ENCODE peak calls at places on chromosome 17, in nine cellular contexts. One of them, this sample, is unnamed.

GRCh38 chr17:1972429-1973160 is 52.5 kb downstream of the RTN4RL1 start:
- DNase-seq in GM23338: no peak
- DNase-seq in mammary epithelial cell: no peak
- DNase-seq in HepG2: no peak
- DNase-seq in fibroblast of lung: no peak
- DNase-seq in HCT116: no peak
- DNase-seq in K562: no peak
- DNase-seq in astrocyte: no peak
- DNase-seq in PC-3: no peak
- DNase-seq in this sample: no peak

GRCh38 chr17:8163978-8164814 is 1.4 kb upstream of the VAMP2 start:
- DNase-seq in GM23338: peak
- DNase-seq in mammary epithelial cell: no peak
- DNase-seq in HepG2: no peak
- DNase-seq in fibroblast of lung: peak
- DNase-seq in HCT116: no peak
- DNase-seq in K562: peak
- DNase-seq in astrocyte: peak
- DNase-seq in PC-3: no peak
- DNase-seq in this sample: peak

GRCh38 chr17:42422412-42422957 is 571 bp downstream of the CAVIN1 start:
- DNase-seq in GM23338: peak
- DNase-seq in mammary epithelial cell: peak
- DNase-seq in HepG2: no peak
- DNase-seq in fibroblast of lung: peak
- DNase-seq in HCT116: no peak
- DNase-seq in K562: peak
- DNase-seq in astrocyte: no peak
- DNase-seq in PC-3: no peak
- DNase-seq in this sample: peak

GRCh38 chr17:77098884-77099545 is 41.8 kb upstream of the SEC14L1 start:
- DNase-seq in GM23338: no peak
- DNase-seq in mammary epithelial cell: peak
- DNase-seq in HepG2: peak
- DNase-seq in fibroblast of lung: peak
- DNase-seq in HCT116: no peak
- DNase-seq in K562: no peak
- DNase-seq in astrocyte: peak
- DNase-seq in PC-3: no peak
- DNase-seq in this sample: peak

GRCh38 chr17:55316499-55316898 is 51.7 kb downstream of the HLF start:
- DNase-seq in GM23338: no peak
- DNase-seq in mammary epithelial cell: no peak
- DNase-seq in HepG2: no peak
- DNase-seq in fibroblast of lung: no peak
- DNase-seq in HCT116: no peak
- DNase-seq in K562: no peak
- DNase-seq in astrocyte: no peak
- DNase-seq in PC-3: no peak
- DNase-seq in this sample: no peak

GRCh38 chr17:62859146-62859545 is 51.0 kb upstream of the MARCHF10 start:
- DNase-seq in GM23338: no peak
- DNase-seq in mammary epithelial cell: no peak
- DNase-seq in HepG2: no peak
- DNase-seq in fibroblast of lung: peak
- DNase-seq in HCT116: no peak
- DNase-seq in K562: no peak
- DNase-seq in astrocyte: peak
- DNase-seq in PC-3: peak
- DNase-seq in this sample: no peak

GRCh38 chr17:37742762-37743611 is 1.9 kb downstream of the HNF1B start:
- DNase-seq in GM23338: peak
- DNase-seq in mammary epithelial cell: no peak
- DNase-seq in HepG2: peak
- DNase-seq in fibroblast of lung: no peak
- DNase-seq in HCT116: no peak
- DNase-seq in K562: no peak
- DNase-seq in astrocyte: no peak
- DNase-seq in PC-3: peak
- DNase-seq in this sample: peak

GRCh38 chr17:65529040-65529633 is 32.3 kb downstream of the AXIN2 start:
- DNase-seq in GM23338: no peak
- DNase-seq in mammary epithelial cell: no peak
- DNase-seq in HepG2: no peak
- DNase-seq in fibroblast of lung: no peak
- DNase-seq in HCT116: no peak
- DNase-seq in K562: no peak
- DNase-seq in astrocyte: no peak
- DNase-seq in PC-3: no peak
- DNase-seq in this sample: no peak

GRCh38 chr17:38663125-38663751 is 11.5 kb downstream of the EPOP start:
- DNase-seq in GM23338: peak
- DNase-seq in mammary epithelial cell: peak
- DNase-seq in HepG2: peak
- DNase-seq in fibroblast of lung: peak
- DNase-seq in HCT116: peak
- DNase-seq in K562: peak
- DNase-seq in astrocyte: peak
- DNase-seq in PC-3: peak
- DNase-seq in this sample: peak

GRCh38 chr17:65630502-65630901 is 69.1 kb upstream of the AXIN2 start:
- DNase-seq in GM23338: no peak
- DNase-seq in mammary epithelial cell: no peak
- DNase-seq in HepG2: no peak
- DNase-seq in fibroblast of lung: no peak
- DNase-seq in HCT116: no peak
- DNase-seq in K562: no peak
- DNase-seq in astrocyte: no peak
- DNase-seq in PC-3: no peak
- DNase-seq in this sample: no peak

GRCh38 chr17:63285566-63285965 is 160.5 kb downstream of the CYB561 start:
- DNase-seq in GM23338: no peak
- DNase-seq in mammary epithelial cell: peak
- DNase-seq in HepG2: no peak
- DNase-seq in fibroblast of lung: peak
- DNase-seq in HCT116: no peak
- DNase-seq in K562: no peak
- DNase-seq in astrocyte: peak
- DNase-seq in PC-3: peak
- DNase-seq in this sample: no peak

GRCh38 chr17:4188076-4188475 is 45.1 kb downstream of the CYB5D2 start:
- DNase-seq in GM23338: no peak
- DNase-seq in mammary epithelial cell: no peak
- DNase-seq in HepG2: no peak
- DNase-seq in fibroblast of lung: no peak
- DNase-seq in HCT116: no peak
- DNase-seq in K562: no peak
- DNase-seq in astrocyte: no peak
- DNase-seq in PC-3: no peak
- DNase-seq in this sample: no peak

GRCh38 chr17:57861737-57862409 is 12.0 kb upstream of the MRPS23 start:
- DNase-seq in GM23338: peak
- DNase-seq in mammary epithelial cell: no peak
- DNase-seq in HepG2: peak
- DNase-seq in fibroblast of lung: peak
- DNase-seq in HCT116: no peak
- DNase-seq in K562: no peak
- DNase-seq in astrocyte: no peak
- DNase-seq in PC-3: peak
- DNase-seq in this sample: peak

GRCh38 chr17:69323806-69324205 is 3.1 kb downstream of the ABCA5 start:
- DNase-seq in GM23338: no peak
- DNase-seq in mammary epithelial cell: no peak
- DNase-seq in HepG2: no peak
- DNase-seq in fibroblast of lung: no peak
- DNase-seq in HCT116: no peak
- DNase-seq in K562: no peak
- DNase-seq in astrocyte: no peak
- DNase-seq in PC-3: no peak
- DNase-seq in this sample: no peak

GRCh38 chr17:75617218-75617617 is 16.0 kb upstream of the SMIM5 start:
- DNase-seq in GM23338: no peak
- DNase-seq in mammary epithelial cell: no peak
- DNase-seq in HepG2: no peak
- DNase-seq in fibroblast of lung: no peak
- DNase-seq in HCT116: no peak
- DNase-seq in K562: no peak
- DNase-seq in astrocyte: no peak
- DNase-seq in PC-3: no peak
- DNase-seq in this sample: no peak

GRCh38 chr17:73791121-73791520 is 146.9 kb upstream of the SDK2 start:
- DNase-seq in GM23338: no peak
- DNase-seq in mammary epithelial cell: no peak
- DNase-seq in HepG2: no peak
- DNase-seq in fibroblast of lung: no peak
- DNase-seq in HCT116: no peak
- DNase-seq in K562: no peak
- DNase-seq in astrocyte: no peak
- DNase-seq in PC-3: no peak
- DNase-seq in this sample: no peak
- TF ChIP-seq EZH2 in GM23338: no peak
- TF ChIP-seq EZH2 in mammary epithelial cell: no peak
- TF ChIP-seq EZH2 in HepG2: no peak
- TF ChIP-seq EZH2 in fibroblast of lung: no peak
- TF ChIP-seq EZH2 in HCT116: no peak
- TF ChIP-seq EZH2 in K562: no peak
- TF ChIP-seq EZH2 in astrocyte: no peak
- TF ChIP-seq EZH2 in PC-3: no peak
- TF ChIP-seq EZH2 in this sample: no peak

GRCh38 chr17:67116045-67116575 is 71.8 kb downstream of the CACNG1 start:
- DNase-seq in GM23338: no peak
- DNase-seq in mammary epithelial cell: no peak
- DNase-seq in HepG2: no peak
- DNase-seq in fibroblast of lung: no peak
- DNase-seq in HCT116: no peak
- DNase-seq in K562: no peak
- DNase-seq in astrocyte: no peak
- DNase-seq in PC-3: peak
- DNase-seq in this sample: no peak
- TF ChIP-seq CTCF in GM23338: no peak
- TF ChIP-seq CTCF in mammary epithelial cell: no peak
- TF ChIP-seq CTCF in HepG2: no peak
- TF ChIP-seq CTCF in fibroblast of lung: no peak
- TF ChIP-seq CTCF in HCT116: peak
- TF ChIP-seq CTCF in K562: no peak
- TF ChIP-seq CTCF in astrocyte: no peak
- TF ChIP-seq CTCF in PC-3: peak
- TF ChIP-seq CTCF in this sample: no peak

GRCh38 chr17:83113381-83113780 is 34.0 kb downstream of the METRNL start:
- DNase-seq in GM23338: no peak
- DNase-seq in mammary epithelial cell: no peak
- DNase-seq in HepG2: no peak
- DNase-seq in fibroblast of lung: no peak
- DNase-seq in HCT116: no peak
- DNase-seq in K562: no peak
- DNase-seq in astrocyte: no peak
- DNase-seq in PC-3: no peak
- DNase-seq in this sample: no peak
- TF ChIP-seq EZH2 in GM23338: no peak
- TF ChIP-seq EZH2 in mammary epithelial cell: no peak
- TF ChIP-seq EZH2 in HepG2: no peak
- TF ChIP-seq EZH2 in fibroblast of lung: no peak
- TF ChIP-seq EZH2 in HCT116: no peak
- TF ChIP-seq EZH2 in K562: no peak
- TF ChIP-seq EZH2 in astrocyte: no peak
- TF ChIP-seq EZH2 in PC-3: no peak
- TF ChIP-seq EZH2 in this sample: no peak

GRCh38 chr17:17781591-17782424 is 55.0 kb downstream of the SREBF1 start:
- DNase-seq in GM23338: peak
- DNase-seq in mammary epithelial cell: no peak
- DNase-seq in HepG2: no peak
- DNase-seq in fibroblast of lung: peak
- DNase-seq in HCT116: no peak
- DNase-seq in K562: no peak
- DNase-seq in astrocyte: peak
- DNase-seq in PC-3: peak
- DNase-seq in this sample: peak

GRCh38 chr17:17782425-17783120 is 54.2 kb downstream of the SREBF1 start:
- DNase-seq in GM23338: peak
- DNase-seq in mammary epithelial cell: no peak
- DNase-seq in HepG2: no peak
- DNase-seq in fibroblast of lung: peak
- DNase-seq in HCT116: no peak
- DNase-seq in K562: peak
- DNase-seq in astrocyte: no peak
- DNase-seq in PC-3: peak
- DNase-seq in this sample: peak

GRCh38 chr17:17783825-17784598 is 52.8 kb downstream of the SREBF1 start:
- DNase-seq in GM23338: peak
- DNase-seq in mammary epithelial cell: no peak
- DNase-seq in HepG2: no peak
- DNase-seq in fibroblast of lung: peak
- DNase-seq in HCT116: no peak
- DNase-seq in K562: no peak
- DNase-seq in astrocyte: peak
- DNase-seq in PC-3: no peak
- DNase-seq in this sample: peak

GRCh38 chr17:17784599-17785264 is 52.1 kb downstream of the SREBF1 start:
- DNase-seq in GM23338: peak
- DNase-seq in mammary epithelial cell: no peak
- DNase-seq in HepG2: peak
- DNase-seq in fibroblast of lung: no peak
- DNase-seq in HCT116: no peak
- DNase-seq in K562: peak
- DNase-seq in astrocyte: no peak
- DNase-seq in PC-3: peak
- DNase-seq in this sample: no peak

DNA sequence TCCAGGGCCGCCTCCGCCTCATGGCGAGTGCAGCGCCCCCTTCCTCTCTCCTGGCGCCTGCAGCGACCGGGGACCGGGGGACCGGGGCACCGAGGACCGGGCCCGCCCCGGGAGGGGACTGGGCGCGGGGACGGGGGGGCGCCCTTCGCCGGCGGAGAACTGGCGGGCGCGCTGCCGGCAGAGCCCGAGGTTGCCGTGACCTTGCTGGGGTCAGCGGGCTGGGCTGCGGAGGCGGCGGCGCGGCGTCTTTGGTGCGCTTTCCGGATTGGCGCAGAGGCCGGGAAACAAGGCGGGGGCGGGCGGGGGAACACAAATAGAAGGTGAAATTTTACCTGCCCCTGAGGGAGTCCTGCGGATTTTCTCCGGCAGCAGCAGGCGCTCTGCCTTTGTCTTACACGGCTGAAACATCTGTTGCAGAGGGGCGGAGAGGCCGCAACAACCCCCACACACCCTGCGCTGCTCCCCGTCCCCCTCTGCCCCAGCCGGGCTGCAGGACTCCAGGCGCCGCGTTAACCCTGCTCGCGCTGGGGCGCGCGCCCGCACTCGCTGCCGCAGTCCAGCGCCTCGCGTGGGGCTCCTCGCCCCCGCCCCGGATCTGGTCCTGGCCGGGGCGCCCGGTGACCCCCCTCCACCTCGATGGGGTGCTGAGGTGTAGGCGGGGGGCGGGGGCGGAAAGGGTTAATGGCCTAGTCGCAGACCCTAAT is 53.5 kb downstream of the SREBF1 start:
- DNase-seq in GM23338: peak
- DNase-seq in mammary epithelial cell: peak
- DNase-seq in HepG2: no peak
- DNase-seq in fibroblast of lung: peak
- DNase-seq in HCT116: no peak
- DNase-seq in K562: peak
- DNase-seq in astrocyte: peak
- DNase-seq in PC-3: peak
- DNase-seq in this sample: peak
- TF ChIP-seq CTCF in GM23338: peak
- TF ChIP-seq CTCF in mammary epithelial cell: no peak
- TF ChIP-seq CTCF in HepG2: peak
- TF ChIP-seq CTCF in fibroblast of lung: peak
- TF ChIP-seq CTCF in HCT116: peak
- TF ChIP-seq CTCF in K562: no peak
- TF ChIP-seq CTCF in astrocyte: no peak
- TF ChIP-seq CTCF in PC-3: peak
- TF ChIP-seq CTCF in this sample: peak

This sample was measured in hepatocyte.